ENCODE peak calls at places on chromosomes 6 and 20, in six cellular contexts. G, Z, H, S, Y and V are unnamed samples.

GRCh38 chr6:158769228-158769627 is 49.9 kb downstream of the EZR start:
- DNase-seq in Z (no peak), S (no peak), Y (peak; percentile 64), H (no peak), G (no peak), V (no peak)

GRCh38 chr6:136738178-136739057 is 53.9 kb downstream of the MAP3K5 start:
- DNase-seq in S (peak; percentile 44), Y (no peak), Z (no peak), G (no peak), H (peak; percentile 45), V (no peak)

GRCh38 chr6:33315753-33316602 is 1.6 kb downstream of the ZBTB22 start:
- DNase-seq in Y (peak; percentile 63), Z (no peak), G (no peak), S (no peak), H (no peak), V (no peak)

GRCh38 chr6:8065519-8065911 is 1.3 kb upstream of the BLOC1S5 start:
- DNase-seq in S (no peak), G (no peak), Z (no peak), H (no peak), Y (no peak), V (no peak)

GRCh38 chr6:166971271-166971670 is 14.9 kb upstream of the RNASET2 start:
- DNase-seq in S (no peak), G (no peak), Y (no peak), H (no peak), Z (no peak), V (no peak)

GRCh38 chr6:125193208-125193607 is 39.6 kb downstream of the TPD52L1 start:
- DNase-seq in Y (no peak), G (peak; percentile 69), S (no peak), Z (no peak), H (no peak), V (no peak)

GRCh38 chr6:125558451-125558850 is 191.0 kb upstream of the HEY2 start:
- DNase-seq in S (no peak), Y (no peak), H (no peak), Z (no peak), G (no peak), V (peak; percentile 8)

GRCh38 chr20:11483697-11484096 is 434.0 kb upstream of the BTBD3 start:
- DNase-seq in Y (no peak), S (no peak), Z (no peak), H (no peak), G (no peak), V (no peak)

GRCh38 chr20:1474817-1475603 is 8.4 kb upstream of the NSFL1C start:
- DNase-seq in Y (no peak), H (no peak), Z (no peak), S (no peak), G (peak; percentile 90), V (no peak)

GRCh38 chr6:125104425-125104824 is 49.1 kb upstream of the TPD52L1 start:
- DNase-seq in S (no peak), Z (peak; percentile 47), Y (no peak), H (peak; percentile 74), G (no peak), V (peak; percentile 85)

GRCh38 chr6:116572162-116572561 is 858 bp downstream of the RWDD1 start:
- DNase-seq in Y (peak; percentile 65), H (peak; percentile 72), S (peak; percentile 50), G (no peak), Z (peak; percentile 41), V (peak; percentile 41)

GRCh38 chr20:3911956-3912355 is 22.8 kb downstream of the PANK2 start:
- DNase-seq in G (no peak), S (no peak), Y (no peak), H (no peak), Z (no peak), V (no peak)

GRCh38 chr6:43181942-43182860 is at the start of gene CUL9:
- DNase-seq in Z (peak; percentile 57), Y (peak; percentile 93), G (peak; percentile 75), S (peak; percentile 91), H (peak; percentile 70), V (peak; percentile 81)

GRCh38 chr6:142387997-142388815 is 86.4 kb downstream of the ADGRG6 start:
- DNase-seq in S (no peak), Z (no peak), H (peak; percentile 72), Y (no peak), G (peak; percentile 72), V (no peak)

GRCh38 chr6:33668914-33669313 is 42.6 kb downstream of the UQCC2 start:
- DNase-seq in Z (no peak), G (peak; percentile 76), S (no peak), Y (no peak), H (no peak), V (no peak)

GRCh38 chr6:128064540-128064895 is 163.7 kb upstream of the THEMIS start:
- DNase-seq in S (no peak), Z (no peak), Y (no peak), G (no peak), H (no peak), V (no peak)

GRCh38 chr6:90500458-90500857 is 86.4 kb downstream of the MAP3K7 start:
- DNase-seq in H (no peak), Z (no peak), G (no peak), Y (no peak), S (no peak), V (peak; percentile 52)

GRCh38 chr6:38350882-38351281 is 288.8 kb downstream of the BTBD9 start:
- DNase-seq in Z (no peak), H (peak; percentile 94), G (no peak), S (no peak), Y (no peak), V (no peak)

GRCh38 chr20:2311329-2311728 is 15.5 kb downstream of the TGM3 start:
- DNase-seq in H (no peak), Y (no peak), S (no peak), G (no peak), Z (no peak), V (no peak)

GRCh38 chr20:25574411-25574810 is 10.9 kb downstream of the NINL start:
- DNase-seq in H (peak; percentile 50), Y (no peak), G (peak; percentile 74), S (no peak), Z (peak; percentile 25), V (no peak)

GRCh38 chr6:9225441-9225871 is 790.1 kb upstream of the SLC35B3 start:
- DNase-seq in H (no peak), S (no peak), Z (no peak), G (peak; percentile 24), Y (no peak), V (no peak)

GRCh38 chr20:45735988-45736387 is 13.8 kb downstream of the SPINT4 start:
- DNase-seq in Y (no peak), G (no peak), S (no peak), H (no peak), Z (no peak), V (no peak)

GRCh38 chr20:24697411-24697810 is 228.0 kb downstream of the SYNDIG1 start:
- DNase-seq in Y (peak; percentile 17), S (no peak), Z (no peak), G (no peak), H (no peak), V (no peak)

GRCh38 chr20:34437330-34437986 is 74.4 kb downstream of the ITCH start:
- DNase-seq in S (no peak), H (peak; percentile 82), G (no peak), Y (no peak), Z (no peak), V (no peak)

GRCh38 chr6:29637247-29637646 is 4.3 kb upstream of the GABBR1 start:
- DNase-seq in H (no peak), Z (no peak), G (no peak), Y (no peak), S (no peak), V (no peak)

GRCh38 chr6:79742030-79742429 is 110.9 kb downstream of the SH3BGRL2 start:
- DNase-seq in H (no peak), Z (no peak), Y (no peak), G (no peak), S (no peak), V (no peak)

GRCh38 chr6:79733388-79733787 is 102.3 kb downstream of the SH3BGRL2 start:
- DNase-seq in Y (no peak), G (no peak), H (no peak), Z (no peak), S (no peak), V (no peak)

GRCh38 chr6:79734374-79734773 is 103.2 kb downstream of the SH3BGRL2 start:
- DNase-seq in G (no peak), H (no peak), S (no peak), Y (no peak), Z (no peak), V (no peak)

GRCh38 chr6:79735183-79735582 is 104.1 kb downstream of the SH3BGRL2 start:
- DNase-seq in G (no peak), H (no peak), Z (no peak), S (no peak), Y (no peak), V (no peak)

DNA sequence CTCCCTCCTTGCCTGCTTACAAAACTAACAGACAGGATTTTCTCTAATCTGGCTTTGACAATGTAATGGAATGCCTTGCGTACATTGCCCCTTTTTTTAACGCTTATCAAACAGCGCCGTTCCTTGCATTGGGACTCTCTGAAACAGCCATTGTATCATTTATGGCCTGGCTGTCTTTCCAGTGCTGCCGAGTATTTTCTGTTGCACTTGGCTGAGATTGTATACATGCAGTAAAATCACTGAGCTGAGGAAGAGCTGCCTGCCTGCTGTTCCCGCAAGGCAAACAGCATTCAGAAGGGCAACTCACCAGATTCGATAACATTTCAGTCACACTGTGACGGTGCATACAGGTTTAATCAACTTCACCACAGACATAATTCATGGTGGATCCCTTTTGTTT is 106.0 kb downstream of the SH3BGRL2 start:
- DNase-seq in S (peak; percentile 7), Y (no peak), Z (no peak), G (peak; percentile 25), H (no peak), V (no peak)
- H3K27ac ChIP-seq in S (no peak overlapping the region), Y (no peak overlapping the region), Z (no peak overlapping the region), G (no peak overlapping the region), H (no peak overlapping the region), V (no peak overlapping the region)

GRCh38 chr20:5949943-5950270 is 426 bp downstream of the TRMT6 start:
- DNase-seq in Y (no peak), G (no peak), Z (no peak), H (no peak), S (no peak), V (no peak)
- H3K4me1 ChIP-seq in Y (peaks cover 25% of the 10 kb centered on the region), G (peaks cover 52% of the 10 kb centered on the region), Z (peaks cover 11% of the 10 kb centered on the region), H (no peaks in the 10 kb centered on the region), S (peaks cover 20% of the 10 kb centered on the region), V (peaks cover 2% of the 10 kb centered on the region)

GRCh38 chr6:31209137-31209536 is 38.7 kb upstream of the POU5F1 start:
- DNase-seq in H (no peak), S (peak; percentile 51), G (peak; percentile 62), Z (no peak), Y (no peak), V (no peak)
- H3K27ac ChIP-seq in H (no peak overlapping the region), S (peak overlapping the region; percentile 69), G (no peak overlapping the region), Z (no peak overlapping the region), Y (no peak overlapping the region), V (no peak overlapping the region)

GRCh38 chr6:11218477-11218826 is 14.0 kb downstream of the NEDD9 start:
- DNase-seq in H (no peak), G (no peak), Y (no peak), S (no peak), Z (no peak), V (no peak)

GRCh38 chr6:11218077-11218392 is 14.4 kb downstream of the NEDD9 start:
- DNase-seq in Y (no peak), H (no peak), S (no peak), G (no peak), Z (no peak), V (no peak)

GRCh38 chr6:11218827-11219826 is 13.3 kb downstream of the NEDD9 start:
- DNase-seq in G (peak; percentile 82), Y (peak; percentile 80), S (peak; percentile 40), Z (no peak), H (no peak), V (no peak)

GRCh38 chr6:11215773-11216172 is 16.7 kb downstream of the NEDD9 start:
- DNase-seq in Y (no peak), G (no peak), S (peak; percentile 51), H (no peak), Z (no peak), V (no peak)

GRCh38 chr6:11217360-11218076 is 14.9 kb downstream of the NEDD9 start:
- DNase-seq in S (peak; percentile 53), G (peak; percentile 63), Y (no peak), H (no peak), Z (no peak), V (no peak)
- H3K4me1 ChIP-seq in S (peaks cover 70% of the 10 kb centered on the region), G (peaks cover 40% of the 10 kb centered on the region), Y (peaks cover 83% of the 10 kb centered on the region), H (peaks cover 7% of the 10 kb centered on the region), Z (peaks cover 30% of the 10 kb centered on the region), V (no peaks in the 10 kb centered on the region)